ENCODE peak calls at places on chromosome 6, in nine cellular contexts. One of them, this sample, is unnamed.

GRCh38 chr6:106363401-106364138 is 3.1 kb downstream of the CRYBG1 start:
- DNase-seq in stomach: no peak
- DNase-seq in uterus: no peak
- DNase-seq in upper lobe of left lung: no peak
- DNase-seq in transverse colon: no peak
- DNase-seq in HCT116: no peak
- DNase-seq in body of pancreas: no peak
- DNase-seq in breast epithelium: no peak
- DNase-seq in tibial nerve: no peak
- DNase-seq in this sample: no peak

GRCh38 chr6:11322252-11322885 is 89.9 kb upstream of the NEDD9 start:
- DNase-seq in stomach: no peak
- DNase-seq in uterus: no peak
- DNase-seq in upper lobe of left lung: no peak
- DNase-seq in transverse colon: no peak
- DNase-seq in HCT116: no peak
- DNase-seq in body of pancreas: no peak
- DNase-seq in breast epithelium: no peak
- DNase-seq in tibial nerve: no peak
- DNase-seq in this sample: no peak

GRCh38 chr6:49565855-49566254 is 15.4 kb downstream of the C6orf141 start:
- DNase-seq in stomach: no peak
- DNase-seq in uterus: no peak
- DNase-seq in upper lobe of left lung: no peak
- DNase-seq in transverse colon: no peak
- DNase-seq in HCT116: no peak
- DNase-seq in body of pancreas: no peak
- DNase-seq in breast epithelium: no peak
- DNase-seq in tibial nerve: no peak
- DNase-seq in this sample: no peak

GRCh38 chr6:130776287-130776925 is 50.8 kb upstream of the SMLR1 start:
- DNase-seq in stomach: no peak
- DNase-seq in uterus: no peak
- DNase-seq in upper lobe of left lung: no peak
- DNase-seq in transverse colon: no peak
- DNase-seq in HCT116: no peak
- DNase-seq in body of pancreas: no peak
- DNase-seq in breast epithelium: no peak
- DNase-seq in tibial nerve: no peak
- DNase-seq in this sample: no peak

GRCh38 chr6:22925304-22925835 is 356.0 kb downstream of the HDGFL1 start:
- DNase-seq in stomach: no peak
- DNase-seq in uterus: no peak
- DNase-seq in upper lobe of left lung: no peak
- DNase-seq in transverse colon: no peak
- DNase-seq in HCT116: no peak
- DNase-seq in body of pancreas: no peak
- DNase-seq in breast epithelium: no peak
- DNase-seq in tibial nerve: no peak
- DNase-seq in this sample: no peak

GRCh38 chr6:3237761-3238662 is 10.6 kb upstream of the TUBB2B start:
- DNase-seq in stomach: no peak
- DNase-seq in uterus: no peak
- DNase-seq in upper lobe of left lung: no peak
- DNase-seq in transverse colon: no peak
- DNase-seq in HCT116: no peak
- DNase-seq in body of pancreas: no peak
- DNase-seq in breast epithelium: no peak
- DNase-seq in tibial nerve: no peak
- DNase-seq in this sample: peak

GRCh38 chr6:161973064-161973463 is 699.2 kb upstream of the AGPAT4 start:
- DNase-seq in stomach: no peak
- DNase-seq in uterus: no peak
- DNase-seq in upper lobe of left lung: no peak
- DNase-seq in transverse colon: no peak
- DNase-seq in HCT116: no peak
- DNase-seq in body of pancreas: no peak
- DNase-seq in breast epithelium: no peak
- DNase-seq in tibial nerve: no peak
- DNase-seq in this sample: no peak

GRCh38 chr6:34646714-34647113 is 49.9 kb downstream of the ILRUN start:
- DNase-seq in stomach: no peak
- DNase-seq in uterus: no peak
- DNase-seq in upper lobe of left lung: no peak
- DNase-seq in transverse colon: no peak
- DNase-seq in HCT116: no peak
- DNase-seq in body of pancreas: no peak
- DNase-seq in breast epithelium: no peak
- DNase-seq in tibial nerve: no peak
- DNase-seq in this sample: no peak

GRCh38 chr6:48378874-48379407 is 267.9 kb upstream of the PTCHD4 start:
- DNase-seq in stomach: no peak
- DNase-seq in uterus: no peak
- DNase-seq in upper lobe of left lung: no peak
- DNase-seq in transverse colon: no peak
- DNase-seq in HCT116: no peak
- DNase-seq in body of pancreas: no peak
- DNase-seq in breast epithelium: no peak
- DNase-seq in tibial nerve: no peak
- DNase-seq in this sample: no peak

GRCh38 chr6:132466952-132467351 is 46.0 kb downstream of the STX7 start:
- DNase-seq in stomach: no peak
- DNase-seq in uterus: peak
- DNase-seq in upper lobe of left lung: no peak
- DNase-seq in transverse colon: no peak
- DNase-seq in HCT116: no peak
- DNase-seq in body of pancreas: no peak
- DNase-seq in breast epithelium: no peak
- DNase-seq in tibial nerve: no peak
- DNase-seq in this sample: no peak

GRCh38 chr6:19205076-19205475 is 632.1 kb upstream of the ID4 start:
- DNase-seq in stomach: no peak
- DNase-seq in uterus: no peak
- DNase-seq in upper lobe of left lung: peak
- DNase-seq in transverse colon: no peak
- DNase-seq in HCT116: no peak
- DNase-seq in body of pancreas: no peak
- DNase-seq in breast epithelium: no peak
- DNase-seq in tibial nerve: no peak
- DNase-seq in this sample: no peak

GRCh38 chr6:28212510-28213212 is 12.4 kb upstream of the ZSCAN9 start:
- DNase-seq in stomach: no peak
- DNase-seq in uterus: no peak
- DNase-seq in upper lobe of left lung: no peak
- DNase-seq in transverse colon: peak
- DNase-seq in HCT116: peak
- DNase-seq in body of pancreas: peak
- DNase-seq in breast epithelium: peak
- DNase-seq in tibial nerve: no peak
- DNase-seq in this sample: no peak

GRCh38 chr6:107488174-107488874 is 1.6 kb upstream of the SOBP start:
- DNase-seq in stomach: no peak
- DNase-seq in uterus: no peak
- DNase-seq in upper lobe of left lung: peak
- DNase-seq in transverse colon: no peak
- DNase-seq in HCT116: no peak
- DNase-seq in body of pancreas: no peak
- DNase-seq in breast epithelium: no peak
- DNase-seq in tibial nerve: no peak
- DNase-seq in this sample: no peak

GRCh38 chr6:6951355-6951754 is 156.4 kb upstream of the RREB1 start:
- DNase-seq in stomach: no peak
- DNase-seq in uterus: no peak
- DNase-seq in upper lobe of left lung: no peak
- DNase-seq in transverse colon: no peak
- DNase-seq in HCT116: no peak
- DNase-seq in body of pancreas: no peak
- DNase-seq in breast epithelium: no peak
- DNase-seq in tibial nerve: no peak
- DNase-seq in this sample: no peak

GRCh38 chr6:163950159-163950558 is 535.6 kb downstream of the QKI start:
- DNase-seq in stomach: no peak
- DNase-seq in uterus: no peak
- DNase-seq in upper lobe of left lung: no peak
- DNase-seq in transverse colon: no peak
- DNase-seq in HCT116: no peak
- DNase-seq in body of pancreas: no peak
- DNase-seq in breast epithelium: no peak
- DNase-seq in tibial nerve: no peak
- DNase-seq in this sample: no peak

GRCh38 chr6:75415804-75416203 is 77.8 kb downstream of the FILIP1 start:
- DNase-seq in stomach: no peak
- DNase-seq in uterus: no peak
- DNase-seq in upper lobe of left lung: no peak
- DNase-seq in transverse colon: no peak
- DNase-seq in HCT116: no peak
- DNase-seq in body of pancreas: no peak
- DNase-seq in breast epithelium: no peak
- DNase-seq in tibial nerve: no peak
- DNase-seq in this sample: no peak

DNA sequence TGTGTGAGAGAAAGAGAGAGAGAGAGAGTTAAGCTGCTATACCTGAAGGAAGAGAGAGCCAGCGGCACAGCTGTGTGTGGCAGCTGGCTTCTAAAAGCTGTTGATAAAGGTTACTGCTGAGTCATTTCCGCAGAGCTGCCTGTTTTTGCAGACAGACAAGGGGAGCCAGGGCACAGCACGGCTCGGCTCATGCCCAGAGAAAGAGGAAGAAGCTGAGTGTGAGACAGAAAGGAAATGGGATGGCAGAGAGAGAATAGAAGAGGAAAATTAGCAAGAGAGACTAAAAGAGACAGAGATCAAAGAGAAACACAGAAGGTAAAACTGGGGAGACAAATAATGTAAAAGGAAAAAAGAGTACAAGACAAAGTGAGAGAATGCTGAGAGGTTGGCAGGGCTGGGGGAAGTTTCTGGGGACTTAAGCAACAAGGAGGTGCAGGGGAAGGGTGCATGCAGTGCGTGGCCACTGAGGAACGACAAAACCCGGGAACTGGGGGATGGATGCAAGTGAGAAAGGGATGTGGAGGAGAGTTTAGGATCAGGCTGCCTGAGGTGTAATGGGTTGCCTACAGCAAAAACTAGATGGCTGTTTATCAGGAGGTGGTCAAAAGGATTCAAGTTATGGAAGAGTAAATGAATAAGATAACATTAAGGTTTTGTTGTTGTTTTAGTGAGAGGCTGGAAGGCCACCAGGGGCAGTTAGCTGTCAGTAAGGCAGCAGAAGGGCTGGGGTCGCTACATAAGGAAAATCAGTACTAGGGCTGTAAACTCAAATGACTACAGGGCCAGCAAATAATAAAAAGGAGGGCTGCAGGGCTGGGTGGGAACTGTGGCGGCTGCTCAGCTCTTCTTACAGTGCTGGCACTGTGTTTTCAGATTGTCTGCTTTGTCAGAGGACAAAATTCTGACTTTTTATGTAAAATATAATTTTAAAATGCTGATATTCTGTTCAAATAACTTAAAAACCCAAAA is 22.9 kb downstream of the HLA-A start:
- DNase-seq in stomach: peak
- DNase-seq in uterus: peak
- DNase-seq in upper lobe of left lung: no peak
- DNase-seq in transverse colon: peak
- DNase-seq in HCT116: peak
- DNase-seq in body of pancreas: peak
- DNase-seq in breast epithelium: peak
- DNase-seq in tibial nerve: peak
- DNase-seq in this sample: peak
- TF ChIP-seq POLR2A in stomach: peak
- TF ChIP-seq POLR2A in uterus: no peak
- TF ChIP-seq POLR2A in upper lobe of left lung: no peak
- TF ChIP-seq POLR2A in transverse colon: peak
- TF ChIP-seq POLR2A in HCT116: no peak
- TF ChIP-seq POLR2A in body of pancreas: no peak
- TF ChIP-seq POLR2A in breast epithelium: no peak
- TF ChIP-seq POLR2A in tibial nerve: no peak
- TF ChIP-seq POLR2A in this sample: no peak

GRCh38 chr6:154157706-154158105 is 118.7 kb downstream of the OPRM1 start:
- DNase-seq in stomach: no peak
- DNase-seq in uterus: no peak
- DNase-seq in upper lobe of left lung: no peak
- DNase-seq in transverse colon: no peak
- DNase-seq in HCT116: no peak
- DNase-seq in body of pancreas: no peak
- DNase-seq in breast epithelium: no peak
- DNase-seq in tibial nerve: no peak
- DNase-seq in this sample: no peak
- H3K4me3 ChIP-seq in stomach: no peak
- H3K4me3 ChIP-seq in uterus: no peak
- H3K4me3 ChIP-seq in upper lobe of left lung: no peak
- H3K4me3 ChIP-seq in transverse colon: no peak
- H3K4me3 ChIP-seq in HCT116: no peak
- H3K4me3 ChIP-seq in body of pancreas: no peak
- H3K4me3 ChIP-seq in breast epithelium: no peak
- H3K4me3 ChIP-seq in tibial nerve: no peak
- H3K4me3 ChIP-seq in this sample: no peak

GRCh38 chr6:157946865-157947532 is 34.7 kb upstream of the SYNJ2 start:
- DNase-seq in stomach: no peak
- DNase-seq in uterus: no peak
- DNase-seq in upper lobe of left lung: no peak
- DNase-seq in transverse colon: no peak
- DNase-seq in HCT116: no peak
- DNase-seq in body of pancreas: no peak
- DNase-seq in breast epithelium: no peak
- DNase-seq in tibial nerve: no peak
- DNase-seq in this sample: no peak
- TF ChIP-seq CTCF in stomach: no peak
- TF ChIP-seq CTCF in uterus: peak
- TF ChIP-seq CTCF in upper lobe of left lung: no peak
- TF ChIP-seq CTCF in transverse colon: peak
- TF ChIP-seq CTCF in HCT116: peak
- TF ChIP-seq CTCF in body of pancreas: no peak
- TF ChIP-seq CTCF in breast epithelium: peak
- TF ChIP-seq CTCF in tibial nerve: peak
- TF ChIP-seq CTCF in this sample: peak

DNA sequence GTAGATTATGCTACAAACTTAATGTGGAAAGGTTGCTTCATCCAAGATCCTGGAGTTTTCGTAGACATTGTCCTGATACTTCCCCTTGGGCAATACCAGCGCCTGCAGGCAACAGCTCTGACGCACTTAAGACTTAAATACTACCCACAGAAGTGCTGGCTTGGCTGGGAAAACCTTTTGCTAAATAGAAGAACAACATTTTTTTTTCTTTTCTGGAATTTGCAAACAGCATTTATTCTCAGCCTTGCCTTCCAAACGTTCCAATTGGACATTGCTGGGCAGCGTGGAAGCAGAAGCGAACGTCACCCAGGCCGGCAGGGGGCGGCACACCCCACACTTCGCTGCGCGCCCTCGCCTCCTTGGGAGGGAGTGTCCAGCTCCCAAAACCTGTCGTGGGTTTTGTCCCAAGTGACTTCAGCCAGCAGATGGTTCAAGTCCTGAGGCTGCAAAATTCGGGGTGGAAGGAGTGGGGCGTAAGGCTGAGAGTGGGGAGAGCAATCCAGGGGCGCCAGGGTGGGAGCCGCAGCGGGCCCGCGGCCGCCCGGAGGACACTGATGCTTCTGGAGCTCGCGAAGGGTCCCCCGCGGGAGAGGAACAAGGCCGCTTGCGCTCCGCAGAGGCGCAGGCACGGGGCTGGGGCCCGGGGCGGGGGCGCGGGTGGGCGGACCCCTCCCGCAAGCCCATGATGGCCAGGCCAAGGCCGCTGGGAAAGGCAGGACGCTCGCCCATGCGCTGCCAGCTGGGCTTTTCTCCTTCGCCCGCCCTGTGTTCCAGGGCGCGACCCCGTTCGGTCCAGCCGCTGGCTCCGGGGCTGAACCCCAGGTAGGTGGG is 60.8 kb upstream of the MAP3K4 start:
- DNase-seq in stomach: peak
- DNase-seq in uterus: peak
- DNase-seq in upper lobe of left lung: peak
- DNase-seq in transverse colon: peak
- DNase-seq in HCT116: peak
- DNase-seq in body of pancreas: peak
- DNase-seq in breast epithelium: peak
- DNase-seq in tibial nerve: peak
- DNase-seq in this sample: peak
- TF ChIP-seq POLR2A in stomach: no peak
- TF ChIP-seq POLR2A in uterus: no peak
- TF ChIP-seq POLR2A in upper lobe of left lung: no peak
- TF ChIP-seq POLR2A in transverse colon: no peak
- TF ChIP-seq POLR2A in HCT116: no peak
- TF ChIP-seq POLR2A in body of pancreas: no peak
- TF ChIP-seq POLR2A in breast epithelium: no peak
- TF ChIP-seq POLR2A in tibial nerve: no peak
- TF ChIP-seq POLR2A in this sample: no peak

This sample was measured in lower leg skin.